ENCODE peak calls at places on chromosome 2, in ten cellular contexts. I, R, V, X, S, Q, T, Z, P and H are unnamed samples.

GRCh38 chr2:73013941-73014340 is 57.6 kb downstream of the SFXN5 start:
- DNase-seq in I (no peak), R (no peak), V (no peak), X (no peak), S (no peak), Q (no peak), T (no peak), Z (no peak), P (no peak), H (no peak)

GRCh38 chr2:42809131-42809875 is 16.9 kb upstream of the HAAO start:
- DNase-seq in I (no peak), R (no peak), V (no peak), X (peak), S (no peak), Q (peak), T (no peak), Z (peak), P (peak), H (peak)

GRCh38 chr2:219595250-219595649 is 2.4 kb upstream of the STK11IP start:
- DNase-seq in I (no peak), R (no peak), V (no peak), X (no peak), S (no peak), Q (no peak), T (no peak), Z (no peak), P (no peak), H (no peak)

GRCh38 chr2:84486436-84487115 is 27.5 kb upstream of the SUCLG1 start:
- DNase-seq in I (peak), R (no peak), V (no peak), X (peak), S (no peak), Q (peak), T (no peak), Z (peak), P (peak), H (peak)

GRCh38 chr2:45894211-45894610 is 242.7 kb downstream of the PRKCE start:
- DNase-seq in I (no peak), R (no peak), V (no peak), X (no peak), S (no peak), Q (no peak), T (no peak), Z (no peak), P (no peak), H (no peak)

GRCh38 chr2:111694690-111695089 is 189.3 kb downstream of the ANAPC1 start:
- DNase-seq in I (no peak), R (no peak), V (no peak), X (no peak), S (no peak), Q (no peak), T (no peak), Z (no peak), P (no peak), H (no peak)

GRCh38 chr2:75592028-75592427 is 31.3 kb upstream of the EVA1A start:
- DNase-seq in I (no peak), R (no peak), V (no peak), X (peak), S (no peak), Q (peak), T (no peak), Z (peak), P (no peak), H (no peak)

GRCh38 chr2:176140520-176141317 is 10.6 kb upstream of the HOXD4 start:
- DNase-seq in I (peak), R (peak), V (peak), X (peak), S (peak), Q (no peak), T (peak), Z (peak), P (peak), H (peak)

GRCh38 chr2:1306687-1307516 is 106.4 kb upstream of the TPO start:
- DNase-seq in I (no peak), R (no peak), V (no peak), X (no peak), S (no peak), Q (no peak), T (no peak), Z (no peak), P (no peak), H (no peak)

GRCh38 chr2:9210030-9210429 is 3.4 kb downstream of the ASAP2 start:
- DNase-seq in I (no peak), R (no peak), V (no peak), X (no peak), S (no peak), Q (no peak), T (no peak), Z (no peak), P (no peak), H (peak)